ENCODE peak calls at places on chromosomes 12 and 14, in five cellular contexts. T is progenitor cell of endocrine pancreas; Z is NCI-H345; V is erythroblast; Q is stimulated activated CD8-positive, alpha-beta memory T cell treated with anti-CD3 and anti-CD28 coated beads, Interleukin-4, amount 100 ng/mL, for 24 hours. G is an unnamed sample.

GRCh38 chr12:94553130-94553519 is 93.5 kb upstream of the CEP83 start:
- DNase-seq in T (no peak), Z (no peak), V (no peak), Q (no peak), G (peak)

GRCh38 chr14:65991124-65991523 is 495.0 kb upstream of the CCDC196 start:
- DNase-seq in T (no peak), Z (no peak), V (no peak), Q (no peak), G (no peak)

GRCh38 chr14:49959822-49960408 is 67.0 kb downstream of the ARF6 start:
- DNase-seq in T (no peak), Z (peak), V (no peak), Q (no peak), G (no peak)

GRCh38 chr14:81591266-81591665 is 57.6 kb upstream of the SEL1L start:
- DNase-seq in T (no peak), Z (no peak), V (no peak), Q (no peak), G (no peak)

GRCh38 chr12:112270673-112271072 is 111.6 kb downstream of the HECTD4 start:
- DNase-seq in T (no peak), Z (no peak), V (no peak), Q (no peak), G (no peak)

GRCh38 chr14:75363156-75363555 is 64.7 kb upstream of the JDP2 start:
- DNase-seq in T (no peak), Z (no peak), V (no peak), Q (no peak), G (no peak)

GRCh38 chr12:93550748-93551611 is 21.5 kb upstream of the SOCS2 start:
- DNase-seq in T (no peak), Z (no peak), V (no peak), Q (no peak), G (no peak)

GRCh38 chr12:53103860-53104305 is 597 bp downstream of the SOAT2 start:
- DNase-seq in T (no peak), Z (no peak), V (no peak), Q (no peak), G (no peak)

GRCh38 chr12:127388985-127389384 is 878.0 kb upstream of the TMEM132C start:
- DNase-seq in T (no peak), Z (no peak), V (no peak), Q (no peak), G (no peak)

GRCh38 chr14:89617471-89618291 is 200.6 kb upstream of the FOXN3 start:
- DNase-seq in T (no peak), Z (peak), V (peak), Q (no peak), G (peak)

GRCh38 chr12:122318607-122319311 is 52.5 kb upstream of the VPS33A start:
- DNase-seq in T (no peak), Z (no peak), V (no peak), Q (no peak), G (no peak)

GRCh38 chr12:92365333-92365732 is 219.7 kb upstream of the BTG1 start:
- DNase-seq in T (no peak), Z (peak), V (no peak), Q (no peak), G (no peak)

GRCh38 chr14:78611031-78611430 is 440.9 kb downstream of the NRXN3 start:
- DNase-seq in T (no peak), Z (no peak), V (no peak), Q (no peak), G (no peak)

GRCh38 chr12:95763809-95764253 is 26.7 kb downstream of the NTN4 start:
- DNase-seq in T (no peak), Z (no peak), V (peak), Q (no peak), G (no peak)

GRCh38 chr12:111022386-111022785 is 102.0 kb upstream of the MYL2 start:
- DNase-seq in T (no peak), Z (no peak), V (no peak), Q (no peak), G (no peak)

GRCh38 chr12:75706786-75707605 is 195.6 kb upstream of the KRR1 start:
- DNase-seq in T (no peak), Z (no peak), V (no peak), Q (no peak), G (no peak)

GRCh38 chr12:106901276-106901675 is 54.4 kb upstream of the TMEM263 start:
- DNase-seq in T (no peak), Z (no peak), V (no peak), Q (no peak), G (no peak)

GRCh38 chr12:127546721-127547505 is 720.1 kb upstream of the TMEM132C start:
- DNase-seq in T (no peak), Z (no peak), V (no peak), Q (no peak), G (no peak)

GRCh38 chr12:62692884-62693283 is 226.3 kb downstream of the MON2 start:
- DNase-seq in T (no peak), Z (no peak), V (no peak), Q (no peak), G (no peak)

GRCh38 chr12:66900616-66901015 is 221.7 kb upstream of the GRIP1 start:
- DNase-seq in T (no peak), Z (peak), V (no peak), Q (no peak), G (no peak)

GRCh38 chr14:33564774-33565630 is 385.9 kb downstream of the EGLN3 start:
- DNase-seq in T (no peak), Z (peak), V (peak), Q (no peak), G (no peak)

GRCh38 chr12:63294327-63294632 is 143.3 kb upstream of the AVPR1A start:
- DNase-seq in T (no peak), Z (no peak), V (no peak), Q (no peak), G (no peak)

GRCh38 chr12:81176796-81177195 is 98.9 kb downstream of the ACSS3 start:
- DNase-seq in T (no peak), Z (no peak), V (no peak), Q (no peak), G (no peak)

GRCh38 chr12:70507442-70507841 is 129.8 kb downstream of the PTPRB start:
- DNase-seq in T (no peak), Z (no peak), V (no peak), Q (no peak), G (no peak)

GRCh38 chr14:85172889-85173458 is 357.0 kb upstream of the FLRT2 start:
- DNase-seq in T (no peak), Z (no peak), V (no peak), Q (no peak), G (no peak)

GRCh38 chr12:49703647-49704137 is 3.5 kb downstream of the FMNL3 start:
- DNase-seq in T (no peak), Z (no peak), V (no peak), Q (peak), G (no peak)

GRCh38 chr12:130098301-130099005 is 63.8 kb upstream of the FZD10 start:
- DNase-seq in T (no peak), Z (no peak), V (no peak), Q (no peak), G (no peak)

GRCh38 chr12:62933871-62934798 is 815 bp downstream of the PPM1H start:
- DNase-seq in T (no peak), Z (peak), V (peak), Q (no peak), G (peak)

G was measured in occipital lobe.